ENCODE peak calls at places on chromosome 10, in six cellular contexts. U, H, D, S, Q and B are unnamed samples. For H3K27me3, the result is how much of the 10 kb centered on the place peaks cover.

GRCh38 chr10:3402334-3402733 is 229.8 kb upstream of the PITRM1 start:
- DNase-seq in Q (no peak), U (no peak), D (no peak), S (no peak), H (no peak), B (no peak)

GRCh38 chr10:6348091-6348862 is 145.5 kb downstream of the PFKFB3 start:
- DNase-seq in D (peak), H (peak), S (no peak), U (peak), Q (peak), B (no peak)

GRCh38 chr10:90969148-90969547 is 48.3 kb upstream of the ANKRD1 start:
- DNase-seq in S (no peak), H (no peak), Q (no peak), U (no peak), D (no peak), B (no peak)

GRCh38 chr10:89236221-89236620 is 15.4 kb downstream of the LIPA start:
- DNase-seq in D (no peak), H (no peak), S (no peak), U (no peak), Q (no peak), B (no peak)

GRCh38 chr10:114638874-114639625 is 19.0 kb downstream of the ABLIM1 start:
- DNase-seq in D (no peak), U (no peak), Q (no peak), S (no peak), H (no peak), B (no peak)

GRCh38 chr10:74150151-74151056 is at the start of gene AP3M1:
- DNase-seq in H (peak), U (peak), S (peak), D (peak), Q (peak), B (peak)

GRCh38 chr10:49061667-49062066 is 53.7 kb downstream of the VSTM4 start:
- DNase-seq in U (no peak), H (no peak), Q (no peak), D (no peak), S (no peak), B (no peak)

GRCh38 chr10:124096494-124096893 is 3.1 kb upstream of the CHST15 start:
- DNase-seq in H (no peak), D (no peak), Q (no peak), S (no peak), U (no peak), B (no peak)

GRCh38 chr10:30158325-30158960 is 99.1 kb upstream of the JCAD start:
- DNase-seq in S (no peak), U (no peak), Q (no peak), H (no peak), D (no peak), B (no peak)

GRCh38 chr10:32621969-32622368 is 176.0 kb downstream of the CCDC7 start:
- DNase-seq in D (no peak), H (no peak), S (no peak), Q (no peak), U (no peak), B (no peak)

GRCh38 chr10:130072247-130072646 is 38.4 kb downstream of the C10orf143 start:
- DNase-seq in D (no peak), S (no peak), H (no peak), U (no peak), Q (no peak), B (no peak)

GRCh38 chr10:123808873-123809272 is 82.7 kb downstream of the CPXM2 start:
- DNase-seq in Q (no peak), D (no peak), U (no peak), H (no peak), S (no peak), B (no peak)

GRCh38 chr10:11528286-11528685 is 83.2 kb downstream of the USP6NL start:
- DNase-seq in H (no peak), D (no peak), S (no peak), U (no peak), Q (no peak), B (no peak)

GRCh38 chr10:17412323-17412722 is 42.1 kb downstream of the ST8SIA6 start:
- DNase-seq in U (no peak), Q (no peak), H (no peak), D (no peak), S (peak), B (no peak)

GRCh38 chr10:19832624-19833507 is 16.6 kb downstream of the PLXDC2 start:
- DNase-seq in S (peak), U (no peak), H (no peak), D (no peak), Q (no peak), B (no peak)

GRCh38 chr10:126905776-126906703 is 812 bp downstream of the DOCK1 start:
- DNase-seq in H (no peak), Q (peak), D (peak), S (peak), U (peak), B (peak)

GRCh38 chr10:75889051-75889450 is 457.6 kb downstream of the LRMDA start:
- DNase-seq in S (no peak), H (no peak), Q (no peak), U (no peak), D (no peak), B (no peak)

GRCh38 chr10:31319602-31320178 is 674 bp downstream of the ZEB1 start:
- DNase-seq in H (no peak), U (peak), D (peak), S (peak), Q (no peak), B (no peak)

GRCh38 chr10:110629680-110630191 is 14.4 kb upstream of the RBM20 start:
- DNase-seq in D (no peak), S (no peak), U (no peak), H (no peak), Q (no peak), B (no peak)

GRCh38 chr10:103198648-103199047 is 5.6 kb upstream of the NT5C2 start:
- DNase-seq in U (no peak), H (no peak), D (no peak), S (no peak), Q (no peak), B (no peak)

GRCh38 chr10:118754132-118754555 is 626 bp downstream of the CACUL1 start:
- DNase-seq in Q (peak), D (peak), H (peak), S (peak), U (peak), B (peak)

GRCh38 chr10:124291009-124291671 is 127.6 kb downstream of the OAT start:
- DNase-seq in D (peak), U (peak), S (no peak), Q (no peak), H (no peak), B (peak)

GRCh38 chr10:124353091-124353815 is 65.5 kb downstream of the OAT start:
- DNase-seq in H (no peak), D (no peak), Q (peak), S (no peak), U (no peak), B (peak)

GRCh38 chr10:92822060-92822634 is 26.2 kb upstream of the EXOC6 start:
- DNase-seq in H (no peak), D (no peak), S (no peak), Q (no peak), U (no peak), B (no peak)

GRCh38 chr10:104233817-104234216 is 1.7 kb upstream of the CFAP43 start:
- DNase-seq in Q (no peak), H (no peak), U (no peak), D (no peak), S (no peak), B (no peak)

GRCh38 chr10:104232613-104233102 is 494 bp upstream of the CFAP43 start:
- DNase-seq in Q (no peak), H (no peak), S (no peak), U (peak), D (no peak), B (no peak)

GRCh38 chr10:104230490-104230889 is 1.7 kb downstream of the CFAP43 start:
- DNase-seq in S (no peak), D (no peak), Q (no peak), U (no peak), H (no peak), B (no peak)

GRCh38 chr10:104234934-104235333 is 2.8 kb upstream of the CFAP43 start:
- DNase-seq in Q (no peak), U (no peak), S (no peak), D (no peak), H (no peak), B (no peak)

GRCh38 chr10:104231784-104232612 is at the start of gene CFAP43:
- DNase-seq in S (peak), D (peak), H (peak), Q (peak), U (peak), B (peak)
- H3K27me3 ChIP-seq in S (under half), D (under half), H (under half), Q (under half), U (under half), B (under half)

GRCh38 chr10:78831001-78831400 is 237.8 kb upstream of the ZMIZ1 start:
- DNase-seq in U (no peak), S (no peak), D (no peak), Q (no peak), H (no peak), B (no peak)

GRCh38 chr10:78831457-78831856 is 237.3 kb upstream of the ZMIZ1 start:
- DNase-seq in Q (no peak), D (no peak), U (no peak), H (no peak), S (no peak), B (no peak)

GRCh38 chr10:78828647-78829283 is 240.0 kb upstream of the ZMIZ1 start:
- DNase-seq in Q (no peak), H (no peak), D (no peak), U (no peak), S (no peak), B (no peak)

GRCh38 chr10:78829570-78829969 is 239.2 kb upstream of the ZMIZ1 start:
- DNase-seq in D (no peak), S (no peak), U (no peak), H (no peak), Q (no peak), B (no peak)

DNA sequence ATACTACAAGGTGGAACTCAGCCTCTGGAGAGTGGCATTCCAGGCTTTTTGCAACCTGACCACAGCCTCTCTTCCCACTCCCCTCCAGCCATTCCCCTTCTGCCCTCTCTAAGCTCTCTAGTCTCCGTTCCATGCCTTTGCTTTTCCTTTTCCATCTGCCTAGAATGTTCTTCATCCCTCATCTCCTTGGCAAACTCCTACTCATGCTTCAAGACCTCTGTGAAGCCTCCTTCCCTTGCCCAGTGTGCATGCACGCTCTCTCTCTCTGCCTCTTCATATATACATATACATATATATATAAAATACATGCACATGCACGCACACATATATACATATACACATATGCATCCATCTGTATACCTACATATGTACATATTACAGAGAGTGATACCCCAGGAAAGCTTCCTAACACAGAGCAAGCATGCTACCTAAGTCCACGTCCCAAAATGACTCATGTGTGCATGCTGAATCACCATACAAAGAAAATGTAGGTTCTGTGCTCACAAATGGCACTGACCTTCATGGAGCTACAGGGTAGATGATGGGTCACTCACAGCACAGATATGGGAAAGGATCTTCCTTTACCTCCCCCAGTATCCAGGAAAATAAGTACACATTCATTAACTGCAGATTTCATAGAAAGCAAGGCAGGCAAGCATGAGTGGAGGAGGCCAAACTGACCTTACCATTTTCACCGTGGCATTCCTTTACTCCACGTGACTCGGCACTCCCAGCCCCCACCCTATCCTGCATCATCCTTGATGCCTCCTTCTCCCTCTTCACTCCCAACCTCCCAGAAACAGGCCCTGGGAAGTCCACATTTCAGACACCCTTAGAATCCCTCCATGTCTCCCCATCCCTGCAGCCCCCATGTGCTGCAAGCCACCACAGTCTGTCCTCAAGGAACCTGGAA is 238.4 kb upstream of the ZMIZ1 start:
- DNase-seq in H (no peak), U (no peak), Q (no peak), S (no peak), D (no peak), B (no peak)
- H3K27ac ChIP-seq in H (no peak), U (no peak), Q (no peak), S (no peak), D (no peak), B (no peak)

GRCh38 chr10:132564249-132564605 is 26.6 kb downstream of the INPP5A start:
- DNase-seq in S (no peak), H (no peak), D (no peak), Q (no peak), U (no peak), B (no peak)
- TF ChIP-seq CTCF in S (no peak), H (no peak), D (no peak), Q (no peak), U (no peak), B (no peak)

GRCh38 chr10:99529483-99530107 is 3.1 kb upstream of the NKX2-3 start:
- DNase-seq in Q (no peak), H (no peak), U (no peak), S (peak), D (no peak), B (no peak)
- H3K27me3 ChIP-seq in Q (half or more), H (half or more), U (half or more), S (half or more), D (half or more), B (half or more)

DNA sequence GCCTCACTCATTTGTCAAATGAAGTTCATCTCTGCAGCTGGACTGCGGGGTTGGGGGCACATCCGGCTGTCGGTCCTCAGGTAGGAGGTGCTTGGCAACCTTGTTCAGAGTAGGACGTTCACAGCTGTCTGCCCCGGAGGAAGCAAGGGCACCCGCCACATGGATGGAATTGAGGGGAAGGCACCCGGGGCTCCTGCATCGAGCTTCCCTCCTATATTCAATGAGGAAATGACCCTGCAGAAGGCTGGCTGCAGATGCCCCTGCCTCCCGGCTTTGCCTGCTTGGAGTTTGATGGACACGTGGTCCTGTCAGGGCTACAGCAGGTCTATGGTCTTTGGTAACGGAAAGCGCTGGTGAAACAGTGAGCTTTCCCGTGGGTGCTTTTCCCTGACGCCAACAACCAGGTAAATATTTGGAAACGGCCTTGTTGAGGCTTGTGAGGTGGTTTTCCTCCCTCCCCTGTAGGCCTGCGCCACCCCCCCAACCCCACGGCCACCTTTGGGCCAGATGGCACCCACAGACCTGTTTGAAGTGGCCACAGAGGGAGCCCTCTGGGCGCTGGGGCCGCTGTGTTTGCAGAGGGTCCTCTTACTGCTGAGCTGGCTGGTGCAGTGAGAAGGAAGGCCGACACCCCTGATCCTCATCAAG is 32.9 kb downstream of the HTRA1 start:
- DNase-seq in Q (no peak), D (no peak), H (no peak), S (no peak), U (no peak), B (no peak)
- H3K27ac ChIP-seq in Q (peak), D (peak), H (no peak), S (no peak), U (no peak), B (peak)

DNA sequence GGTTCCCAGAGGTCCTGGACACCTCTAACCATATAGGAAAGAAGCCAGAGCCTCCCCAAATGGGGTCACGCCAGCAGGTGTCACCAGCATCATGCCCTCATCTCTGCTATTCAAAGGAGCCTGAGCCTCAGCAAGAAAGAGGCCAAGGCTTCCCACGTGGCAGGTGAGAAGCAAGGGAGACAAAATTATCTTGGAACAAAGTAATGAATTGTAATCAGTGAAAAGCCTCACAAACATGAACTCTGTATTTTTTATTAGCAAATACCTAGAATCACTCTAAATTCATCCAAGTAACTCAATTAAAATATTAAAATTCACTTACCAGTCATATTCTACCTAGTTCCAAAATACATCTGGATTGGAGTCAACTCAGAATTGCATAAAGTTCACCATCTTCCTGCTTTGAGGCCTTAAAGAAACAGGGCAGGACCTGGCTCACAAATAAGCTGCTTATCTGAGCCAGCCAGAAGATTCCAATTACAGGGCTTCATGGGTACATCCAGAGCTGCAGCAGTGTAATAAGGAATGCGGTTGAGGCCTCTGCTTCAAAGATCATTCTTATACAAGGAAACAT is 68.7 kb downstream of the SGMS1 start:
- DNase-seq in U (no peak), D (no peak), S (peak), Q (no peak), H (no peak), B (no peak)
- TF ChIP-seq CTCF in U (no peak), D (no peak), S (peak), Q (no peak), H (no peak), B (no peak)

DNA sequence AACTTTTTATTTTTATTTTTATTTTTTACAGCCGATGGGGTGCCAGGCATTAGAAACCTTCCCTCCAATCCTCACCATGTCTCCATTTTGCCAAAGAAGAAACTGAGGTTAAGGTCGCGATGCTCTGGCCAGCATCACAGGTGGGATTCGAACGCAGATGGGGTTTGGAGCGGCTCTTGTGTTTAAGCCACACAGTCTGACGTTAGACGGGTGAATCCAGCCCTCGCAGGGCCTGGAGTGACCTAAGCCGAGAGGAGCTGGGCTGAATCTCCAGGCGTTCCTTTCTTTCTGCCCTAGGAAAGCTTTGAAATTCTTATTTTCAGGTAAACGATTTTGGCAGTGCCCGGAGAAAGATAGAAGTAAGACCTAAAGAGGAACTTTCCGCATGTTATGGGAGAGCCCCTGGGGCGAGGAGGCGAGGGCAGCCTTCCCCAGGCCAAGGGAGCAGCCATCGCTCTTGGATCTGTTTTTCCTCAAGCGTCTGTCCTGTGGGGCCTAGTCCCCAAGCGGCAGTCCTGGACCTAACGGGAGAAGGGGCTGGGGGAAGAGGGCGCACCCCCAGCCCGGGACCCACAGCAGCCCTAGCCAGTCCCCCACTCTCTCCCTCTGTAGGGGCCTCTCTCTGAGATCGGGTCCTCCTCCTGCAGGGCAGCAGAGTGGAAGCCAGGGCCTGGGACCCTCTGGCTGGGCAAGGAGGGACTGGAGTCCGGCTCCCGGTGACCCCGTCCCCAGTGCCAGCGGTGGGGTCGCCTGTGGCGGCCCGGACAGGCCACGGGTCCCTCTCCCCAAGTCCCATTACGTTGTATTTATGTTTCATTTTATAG is 8.9 kb upstream of the LBX1 start:
- DNase-seq in D (no peak), H (no peak), U (no peak), S (no peak), Q (no peak), B (no peak)
- H3K27me3 ChIP-seq in D (half or more), H (half or more), U (half or more), S (half or more), Q (half or more), B (half or more)

DNA sequence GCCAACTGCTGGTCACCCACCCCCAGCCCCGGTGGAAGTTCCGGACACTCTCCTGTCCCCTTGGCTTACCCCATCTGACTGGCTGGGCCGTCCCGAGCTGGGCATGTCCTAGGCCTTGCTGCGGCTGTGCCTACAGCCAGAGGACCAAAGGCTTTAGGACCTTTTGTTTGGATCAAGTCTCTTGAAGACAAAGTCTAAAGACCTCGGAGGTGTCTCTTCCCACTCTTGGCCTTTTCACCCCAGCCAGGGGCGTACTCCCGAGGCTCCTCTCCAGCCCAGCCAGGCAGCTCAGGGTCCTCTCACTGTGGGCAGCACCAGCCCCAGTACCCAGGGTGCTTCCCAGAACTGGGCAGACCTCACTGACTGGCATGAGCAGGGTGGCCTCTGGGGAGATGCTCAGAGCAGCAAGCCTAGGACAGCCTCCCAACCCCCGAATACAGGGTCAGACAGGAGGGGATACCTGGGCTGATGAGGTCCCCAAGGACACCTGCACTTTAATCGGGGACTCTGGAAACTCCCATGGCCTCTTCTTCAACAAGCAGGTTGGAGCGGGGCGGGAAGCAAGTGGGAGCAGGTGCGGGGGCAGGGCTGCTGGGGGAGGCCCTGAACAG is 2.7 kb upstream of the PWWP2B start:
- DNase-seq in Q (no peak), S (no peak), D (no peak), U (peak), H (no peak), B (no peak)
- H3K27ac ChIP-seq in Q (peak), S (no peak), D (peak), U (no peak), H (no peak), B (peak)